ENCODE peak calls at places on chromosome 10, in seven cellular contexts. I is AG04450, G is kidney epithelial cell, X is bronchial epithelial cell, V is cardiac fibroblast, H is IMR-90, J is hepatocyte. F is an unnamed sample.

GRCh38 chr10:81082621-81083376 is 545.1 kb downstream of the SH2D4B start:
- DNase-seq in G (no peak), X (no peak), V (no peak), H (no peak), I (no peak), J (no peak), F (no peak)

GRCh38 chr10:44384601-44385422 is at the start of gene CXCL12:
- DNase-seq in I (no peak), J (peak), V (peak), G (no peak), X (no peak), H (peak), F (no peak)

GRCh38 chr10:16518822-16519221 is 2.9 kb downstream of the C1QL3 start:
- DNase-seq in G (no peak), I (no peak), H (no peak), J (no peak), X (no peak), V (peak), F (peak)

GRCh38 chr10:69124558-69125121 is 662 bp downstream of the VPS26A start:
- DNase-seq in H (peak), J (peak), X (peak), V (peak), G (no peak), I (peak), F (peak)

GRCh38 chr10:36779238-36779846 is 346.1 kb upstream of the ANKRD30A start:
- DNase-seq in G (peak), H (peak), I (peak), X (peak), V (peak), J (peak), F (peak)

GRCh38 chr10:96387601-96388000 is 28.8 kb upstream of the OPALIN start:
- DNase-seq in V (no peak), G (no peak), I (no peak), H (no peak), J (no peak), X (no peak), F (no peak)

GRCh38 chr10:129605986-129606518 is 139.0 kb downstream of the MGMT start:
- DNase-seq in X (no peak), J (no peak), I (no peak), V (no peak), G (no peak), H (no peak), F (no peak)

GRCh38 chr10:82925547-82925946 is 1050.6 kb downstream of the NRG3 start:
- DNase-seq in V (peak), I (no peak), H (no peak), G (no peak), J (no peak), X (peak), F (peak)

GRCh38 chr10:82943142-82943541 is 1068.1 kb downstream of the NRG3 start:
- DNase-seq in J (no peak), V (no peak), I (no peak), X (no peak), H (no peak), G (peak), F (no peak)

GRCh38 chr10:84715911-84716310 is 387.5 kb downstream of the CCSER2 start:
- DNase-seq in I (no peak), V (peak), X (peak), H (peak), G (no peak), J (peak), F (peak)

GRCh38 chr10:1738950-1739349 is 1.6 kb upstream of the ADARB2 start:
- DNase-seq in G (no peak), J (no peak), X (no peak), H (no peak), V (no peak), I (no peak), F (no peak)

GRCh38 chr10:121241337-121241736 is 356.9 kb downstream of the FGFR2 start:
- DNase-seq in X (no peak), V (no peak), I (no peak), J (no peak), H (no peak), G (no peak), F (no peak)

GRCh38 chr10:125553091-125553490 is 129.9 kb downstream of the TEX36 start:
- DNase-seq in X (no peak), V (no peak), I (no peak), J (no peak), G (no peak), H (no peak), F (no peak)

GRCh38 chr10:16777473-16778370 is 39.5 kb downstream of the RSU1 start:
- DNase-seq in V (peak), I (peak), G (peak), X (peak), J (peak), H (peak), F (peak)

GRCh38 chr10:71817831-71818268 is 33.2 kb downstream of the PSAP start:
- DNase-seq in G (no peak), I (no peak), X (no peak), H (no peak), J (no peak), V (no peak), F (no peak)
- TF ChIP-seq CTCF in G (no peak), I (no peak), X (no peak), H (no peak), J (no peak), V (no peak), F (no peak)

GRCh38 chr10:119702482-119703041 is 23.3 kb upstream of the INPP5F start:
- DNase-seq in G (no peak), I (no peak), H (no peak), J (no peak), V (no peak), X (no peak), F (no peak)

GRCh38 chr10:119705434-119705831 is 20.4 kb upstream of the INPP5F start:
- DNase-seq in I (no peak), H (no peak), J (no peak), V (no peak), G (no peak), X (no peak), F (no peak)

GRCh38 chr10:119703903-119704508 is 21.8 kb upstream of the INPP5F start:
- DNase-seq in G (no peak), H (no peak), I (no peak), V (no peak), X (no peak), J (no peak), F (no peak)

GRCh38 chr10:119701861-119702260 is 24.0 kb upstream of the INPP5F start:
- DNase-seq in G (no peak), V (peak), J (no peak), H (peak), X (peak), I (no peak), F (peak)

GRCh38 chr10:119700321-119700954 is 25.4 kb upstream of the INPP5F start:
- DNase-seq in G (no peak), X (no peak), V (no peak), I (no peak), J (no peak), H (no peak), F (no peak)
- H3K4me3 ChIP-seq in G (no peak), X (no peak), V (no peak), I (no peak), J (no peak), H (no peak), F (no peak)

GRCh38 chr10:106864031-106864430 is 300.5 kb downstream of the SORCS1 start:
- DNase-seq in H (no peak), J (no peak), G (no peak), X (no peak), I (no peak), V (no peak), F (no peak)

GRCh38 chr10:106866244-106866845 is 298.2 kb downstream of the SORCS1 start:
- DNase-seq in V (no peak), G (no peak), I (no peak), J (no peak), X (no peak), H (no peak), F (no peak)

GRCh38 chr10:106857728-106858127 is 306.8 kb downstream of the SORCS1 start:
- DNase-seq in G (no peak), X (no peak), I (no peak), V (no peak), J (no peak), H (no peak), F (no peak)

DNA sequence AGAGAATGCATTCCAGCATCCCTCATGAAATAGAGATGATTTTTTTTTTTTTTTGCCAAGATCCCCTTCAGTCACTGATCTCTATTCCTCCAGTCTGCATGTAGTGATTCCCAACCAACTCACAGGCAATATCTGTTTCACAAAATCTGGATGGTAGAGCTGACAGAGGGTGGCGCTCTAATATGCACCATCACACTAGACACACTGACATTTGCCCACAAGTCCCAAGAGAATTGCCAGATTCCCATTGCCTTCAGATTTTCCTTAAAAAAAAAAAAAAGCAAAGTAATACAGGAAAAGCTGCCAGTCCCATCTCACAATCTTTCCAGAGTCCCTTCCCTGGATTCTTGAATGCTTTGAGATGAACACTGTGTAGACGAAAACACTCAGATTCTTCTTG is 301.0 kb downstream of the SORCS1 start:
- DNase-seq in G (no peak), J (no peak), X (no peak), H (no peak), V (no peak), I (no peak), F (no peak)
- TF ChIP-seq CTCF in G (no peak), J (peak), X (no peak), H (no peak), V (no peak), I (no peak), F (no peak)

DNA sequence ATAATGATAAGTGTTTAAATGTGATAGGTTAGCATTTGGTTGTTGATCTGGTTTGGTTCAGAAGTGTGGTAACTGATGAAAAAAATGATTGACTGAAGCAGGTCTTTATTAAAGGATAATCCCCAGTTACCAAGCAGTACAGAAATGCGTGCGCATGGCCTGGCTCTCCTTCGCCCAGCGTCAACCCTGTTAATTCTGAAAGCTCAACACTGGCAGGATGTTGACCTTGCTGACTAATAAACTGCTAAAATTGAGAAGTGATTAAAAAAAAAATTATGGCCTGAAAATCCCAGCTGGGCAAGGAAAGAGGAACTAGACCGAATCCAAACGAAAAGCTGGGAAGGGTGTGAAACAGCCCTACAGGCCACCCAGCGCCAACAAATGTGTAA is 755 bp downstream of the SHTN1 start:
- DNase-seq in H (peak), G (no peak), J (no peak), I (no peak), X (peak), V (peak), F (peak)
- H3K4me3 ChIP-seq in H (peak), G (peak), J (peak), I (peak), X (peak), V (peak), F (peak)

GRCh38 chr10:115432188-115432819 is 339.1 kb downstream of the ATRNL1 start:
- DNase-seq in H (peak), I (no peak), V (peak), G (no peak), J (peak), X (peak), F (peak)
- TF ChIP-seq CTCF in H (peak), I (peak), V (no peak), G (peak), J (peak), X (no peak), F (peak)

GRCh38 chr10:24718031-24718855 is 5.4 kb downstream of the ARHGAP21 start:
- DNase-seq in V (peak), H (peak), I (peak), X (peak), J (no peak), G (no peak), F (peak)
- H3K4me3 ChIP-seq in V (peak), H (peak), I (peak), X (no peak), J (no peak), G (no peak), F (peak)

DNA sequence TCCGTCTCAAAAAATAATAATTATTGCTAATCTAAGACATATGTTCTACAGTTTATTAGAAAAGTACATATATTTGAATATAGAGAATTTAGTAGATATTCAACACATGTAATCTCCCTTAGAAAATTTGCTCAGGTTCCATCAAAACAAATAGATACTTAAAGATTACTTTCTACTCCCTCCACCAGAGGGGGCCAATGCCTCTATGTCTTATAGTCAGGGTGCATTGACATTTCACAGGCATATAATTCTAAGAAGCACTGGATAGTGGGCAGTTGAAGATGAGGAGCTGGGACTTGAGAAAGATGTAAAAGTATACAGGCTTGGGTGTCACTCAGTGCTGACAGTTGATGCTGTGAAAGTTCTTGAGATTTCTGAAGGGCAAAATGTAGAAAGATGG is 301.6 kb upstream of the HPS1 start:
- DNase-seq in X (peak), I (peak), H (peak), G (peak), V (peak), J (peak), F (peak)
- TF ChIP-seq CTCF in X (peak), I (peak), H (peak), G (peak), V (peak), J (peak), F (peak)

F was measured in fibroblast of mammary gland.